ENCODE peak calls at places on chromosome 16, in five cellular contexts. V is sigmoid colon, R is stomach, D is esophagus muscularis mucosa, C is spleen. T is an unnamed sample.

GRCh38 chr16:46673320-46674013 is 15.5 kb downstream of the VPS35 start:
- DNase-seq in C (no peak), V (no peak), D (no peak), R (peak), T (no peak)

GRCh38 chr16:67396159-67396774 is 3.0 kb upstream of the TPPP3 start:
- DNase-seq in C (peak), R (peak), V (peak), D (no peak), T (peak)

GRCh38 chr16:13957197-13958078 is 37.5 kb downstream of the ERCC4 start:
- DNase-seq in D (no peak), R (peak), C (no peak), V (peak), T (no peak)

GRCh38 chr16:81786321-81786720 is 7.2 kb downstream of the PLCG2 start:
- DNase-seq in V (no peak), C (no peak), D (no peak), R (no peak), T (no peak)

GRCh38 chr16:90012978-90013745 is 6.1 kb downstream of the DBNDD1 start:
- DNase-seq in R (no peak), V (no peak), C (no peak), D (no peak), T (no peak)

GRCh38 chr16:10876799-10877341 is at the start of gene CIITA:
- DNase-seq in D (no peak), C (peak), R (peak), V (peak), T (peak)

GRCh38 chr16:68370221-68370920 is 59.6 kb downstream of the PRMT7 start:
- DNase-seq in R (no peak), D (no peak), C (no peak), V (no peak), T (no peak)

GRCh38 chr16:20181386-20181785 is 107.7 kb upstream of the GPR139 start:
- DNase-seq in R (no peak), D (no peak), C (no peak), V (no peak), T (no peak)

GRCh38 chr16:49857423-49858181 is 1.7 kb upstream of the ZNF423 start:
- DNase-seq in C (peak), V (peak), D (no peak), R (peak), T (no peak)

GRCh38 chr16:78915916-78916315 is 684.6 kb downstream of the MAF start:
- DNase-seq in D (no peak), C (no peak), R (no peak), V (no peak), T (no peak)

GRCh38 chr16:87527055-87527724 is 34.4 kb upstream of the ZCCHC14 start:
- DNase-seq in R (no peak), C (no peak), D (no peak), V (no peak), T (no peak)

GRCh38 chr16:1823821-1824220 is 2.8 kb downstream of the HAGH start:
- DNase-seq in C (no peak), D (no peak), R (peak), V (no peak), T (no peak)

GRCh38 chr16:81107506-81107905 is 11.3 kb upstream of the GCSH start:
- DNase-seq in R (no peak), C (no peak), V (no peak), D (no peak), T (no peak)

GRCh38 chr16:89189358-89190025 is 10.8 kb downstream of the SLC22A31 start:
- DNase-seq in V (no peak), R (no peak), C (no peak), D (no peak), T (no peak)

GRCh38 chr16:66289986-66290385 is 76.5 kb upstream of the CDH5 start:
- DNase-seq in R (no peak), C (no peak), V (peak), D (no peak), T (no peak)

DNA sequence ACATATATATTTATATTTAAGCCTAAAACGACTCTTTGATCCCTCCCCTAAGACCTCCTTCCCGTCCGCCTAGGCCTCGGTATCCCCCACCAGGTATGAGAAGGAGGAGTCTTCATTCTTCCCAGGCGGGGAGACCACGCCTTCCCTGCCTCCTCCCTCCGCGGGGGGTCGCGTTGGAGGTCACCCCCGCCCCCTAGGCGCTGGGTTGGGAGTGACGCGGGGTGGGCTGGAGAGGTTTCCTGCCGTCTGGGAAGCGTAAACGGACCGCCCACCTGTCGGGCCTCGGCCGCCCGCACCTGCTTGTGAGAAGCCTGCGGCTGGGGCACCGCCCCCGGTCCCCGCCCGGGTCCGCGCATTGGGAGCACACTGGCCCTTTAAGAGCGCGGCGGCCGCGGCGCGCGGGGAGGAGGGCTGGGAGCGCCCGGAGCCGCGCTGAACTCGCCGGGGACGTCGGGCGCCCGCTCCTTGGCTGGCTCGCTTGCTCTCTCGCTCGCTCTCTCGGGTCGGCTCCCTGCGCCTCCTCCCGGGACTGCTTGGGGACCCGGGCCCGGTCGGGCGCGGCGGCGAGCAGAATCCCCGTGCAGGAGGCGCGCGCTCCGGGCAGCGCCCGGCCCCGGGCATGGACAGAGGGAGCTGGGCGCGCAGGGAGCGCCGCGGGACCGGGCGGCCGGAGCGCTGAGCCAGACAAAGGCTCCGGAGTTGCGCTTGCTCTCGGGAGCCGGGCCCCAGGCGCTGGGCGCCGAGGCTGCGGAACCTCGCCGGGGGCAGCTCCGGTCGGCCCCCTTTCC is at the start of gene MMP15:
- DNase-seq in C (peak), D (no peak), V (peak), R (peak), T (peak)
- TF ChIP-seq POLR2A in C (no peak), D (no peak), V (no peak), R (peak), T (no peak)

GRCh38 chr16:30997887-30998711 is 12.3 kb downstream of the STX1B start:
- DNase-seq in C (no peak), V (no peak), D (no peak), R (no peak), T (no peak)

GRCh38 chr16:30996324-30996999 is 11.5 kb downstream of the HSD3B7 start:
- DNase-seq in R (no peak), C (no peak), V (no peak), D (no peak), T (no peak)

GRCh38 chr16:30998852-30999761 is 11.3 kb downstream of the STX1B start:
- DNase-seq in V (no peak), D (no peak), C (no peak), R (no peak), T (no peak)

GRCh38 chr16:30995927-30996323 is 10.9 kb downstream of the HSD3B7 start:
- DNase-seq in D (no peak), R (no peak), V (no peak), C (no peak), T (no peak)

DNA sequence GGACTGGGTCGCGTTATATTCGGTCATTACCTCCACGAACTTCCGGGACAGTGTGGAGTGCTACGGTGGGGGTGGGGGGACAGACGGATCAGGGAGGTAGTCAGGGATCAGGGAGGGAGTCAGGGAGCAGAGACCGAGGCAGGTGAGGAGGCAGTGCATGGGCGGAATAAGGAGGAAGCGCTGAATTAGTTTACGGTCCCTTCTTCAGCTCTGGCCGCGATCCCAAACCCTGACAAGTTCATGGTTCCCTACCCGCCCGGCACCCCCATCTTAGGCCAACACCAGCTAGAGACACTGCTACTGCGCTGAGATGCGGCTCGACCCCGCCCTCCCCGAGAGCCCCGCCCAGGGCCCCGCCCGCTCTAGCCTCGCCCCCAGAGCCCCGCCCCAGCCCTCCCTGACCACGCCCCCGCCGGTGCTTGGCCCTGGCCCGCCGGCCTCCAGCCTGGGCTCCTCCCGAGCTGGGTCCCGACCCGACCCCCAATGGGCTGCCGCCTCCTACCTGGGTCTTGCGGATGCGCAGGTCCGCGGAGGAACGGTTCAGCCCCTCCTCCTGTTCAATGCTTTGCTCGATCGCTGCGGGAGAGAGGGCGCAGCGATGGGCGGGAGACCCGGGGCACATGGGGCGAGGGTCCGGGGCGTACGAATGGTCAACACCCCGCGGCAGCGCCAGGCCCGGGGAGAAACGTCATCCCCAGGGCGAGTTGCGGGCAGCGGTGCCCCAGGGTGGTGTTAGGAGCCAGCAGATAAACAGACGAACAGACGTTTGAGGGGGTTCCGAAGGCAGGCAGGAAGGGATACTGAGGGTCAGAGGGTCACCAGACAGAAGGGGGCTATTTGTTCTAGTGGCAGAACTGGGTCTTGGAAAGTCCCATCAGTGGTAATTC is 12.2 kb downstream of the HSD3B7 start:
- DNase-seq in C (peak), V (peak), R (peak), D (peak), T (peak)
- TF ChIP-seq POLR2AphosphoS5 in C (peak), V (peak), R (no peak), D (peak), T (no peak)

GRCh38 chr16:57064995-57065394 is 27.4 kb upstream of the CPNE2 start:
- DNase-seq in D (no peak), V (no peak), C (no peak), R (no peak), T (no peak)

GRCh38 chr16:57058291-57058861 is 34.0 kb upstream of the CPNE2 start:
- DNase-seq in D (no peak), C (no peak), V (no peak), R (no peak), T (no peak)

GRCh38 chr16:57062329-57062728 is 30.1 kb upstream of the CPNE2 start:
- DNase-seq in R (no peak), C (no peak), D (no peak), V (no peak), T (no peak)

GRCh38 chr16:57061084-57061905 is 31.1 kb upstream of the CPNE2 start:
- DNase-seq in C (peak), V (peak), R (peak), D (no peak), T (no peak)

DNA sequence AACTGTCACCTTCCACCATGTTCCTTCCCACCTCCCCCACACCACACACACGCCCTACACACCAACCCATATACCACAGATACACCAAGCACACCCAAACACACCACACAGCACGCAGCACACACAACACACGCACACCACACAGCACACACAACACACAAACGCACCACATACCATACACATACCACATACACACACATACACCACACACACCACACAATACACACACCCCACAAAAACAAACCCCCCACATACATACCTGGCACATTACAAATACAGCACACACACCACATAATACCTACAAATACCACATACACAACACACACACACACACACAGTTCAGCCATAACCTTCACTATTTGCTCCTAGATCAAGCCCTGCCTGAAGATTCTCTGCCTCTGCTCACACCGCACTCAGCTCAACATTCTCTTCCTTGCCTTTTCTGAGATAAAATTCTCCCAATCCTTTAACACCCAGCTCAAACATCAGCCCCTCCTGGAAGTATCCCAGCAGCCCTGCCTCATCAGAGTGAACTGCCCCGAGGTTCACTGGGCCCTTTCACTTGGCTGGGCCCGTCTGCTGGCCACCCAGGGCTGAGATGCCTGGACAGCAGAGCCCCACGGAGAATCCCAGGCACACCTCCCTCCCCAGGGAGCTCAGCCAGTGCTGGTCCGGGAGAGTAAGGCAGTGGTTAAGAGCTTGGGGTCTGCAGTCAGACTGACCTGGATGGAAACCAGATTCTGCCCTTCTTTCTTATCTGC is 31.9 kb upstream of the CPNE2 start:
- DNase-seq in D (no peak), C (no peak), V (no peak), R (no peak), T (no peak)
- TF ChIP-seq POLR2A in D (no peak), C (no peak), V (no peak), R (no peak), T (no peak)

DNA sequence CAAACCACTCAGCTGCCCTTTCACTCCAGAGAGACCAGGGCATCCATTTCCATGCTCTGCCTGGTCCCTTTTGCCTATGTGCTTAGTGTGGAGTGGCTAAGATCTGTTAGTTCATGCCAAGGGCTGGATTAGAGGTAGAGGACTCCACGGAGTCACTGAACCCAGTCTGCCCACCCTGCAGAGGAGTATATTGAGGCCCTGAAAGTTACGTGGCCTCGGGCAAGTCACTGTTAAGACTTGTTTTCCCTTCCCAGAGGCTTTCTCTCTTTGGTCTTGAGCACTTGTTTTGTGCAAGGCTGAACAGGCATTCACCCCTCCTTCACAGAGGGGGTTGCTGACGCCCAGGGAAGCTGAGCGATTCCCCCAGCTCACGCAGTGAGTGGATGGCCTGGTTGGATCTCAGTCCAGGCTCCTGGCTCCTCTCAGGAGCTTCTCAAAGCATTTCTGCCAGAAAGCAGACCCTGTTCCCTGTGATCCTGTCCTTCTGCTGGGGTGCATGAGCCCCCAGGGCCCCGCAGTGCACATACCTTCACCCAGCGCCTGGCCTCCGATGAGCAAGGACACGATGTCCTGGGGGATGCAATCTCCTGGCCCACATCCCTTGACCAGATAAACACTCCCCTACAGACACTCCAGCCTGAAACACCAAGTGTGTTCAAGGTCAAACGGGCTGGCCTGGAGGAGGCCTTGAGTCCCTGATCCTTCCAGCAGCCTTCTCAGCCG is 153.4 kb upstream of the GSE1 start:
- DNase-seq in V (peak), C (no peak), D (no peak), R (peak), T (peak)
- TF ChIP-seq POLR2AphosphoS5 in V (peak), C (peak), D (peak), R (no peak), T (peak)

DNA sequence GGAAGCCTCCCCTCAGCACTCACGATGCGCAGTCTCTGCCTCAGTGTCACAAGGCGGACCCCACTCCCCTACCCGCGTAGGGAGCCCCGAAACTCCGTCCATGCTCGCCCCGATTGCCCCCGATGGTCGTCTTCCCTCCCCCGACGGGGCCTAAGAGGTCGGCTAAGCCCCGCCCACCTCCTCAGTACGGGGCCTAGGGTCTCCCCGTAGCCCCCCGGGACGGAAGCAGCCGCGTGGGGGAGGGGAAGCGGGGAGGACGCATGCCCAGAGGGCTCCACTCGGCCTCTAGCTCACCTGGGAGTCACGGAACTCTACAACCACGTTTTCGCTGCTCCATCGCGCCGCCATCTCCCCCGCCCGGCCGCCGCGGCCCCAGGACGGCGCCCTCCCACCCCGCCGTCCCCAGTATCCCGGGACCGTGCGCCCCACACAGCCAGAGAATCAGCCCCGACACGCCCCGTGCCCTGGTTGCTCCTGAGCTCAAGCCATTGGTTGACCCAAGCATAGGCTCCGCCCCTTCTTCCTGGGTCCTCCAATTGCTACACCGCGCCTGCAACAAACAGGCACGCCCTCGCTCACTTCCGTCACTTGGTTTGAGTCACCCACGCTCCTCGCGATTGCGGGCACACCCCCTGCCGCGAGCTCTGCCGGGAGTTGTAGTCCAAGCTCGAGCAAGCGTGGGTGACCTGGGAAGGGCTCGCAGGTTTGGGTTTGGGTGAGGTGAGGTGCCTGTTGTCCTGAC is at the start of gene WDR59:
- DNase-seq in C (peak), D (peak), R (peak), V (peak), T (peak)
- TF ChIP-seq POLR2A in C (no peak), D (no peak), R (peak), V (peak), T (no peak)

DNA sequence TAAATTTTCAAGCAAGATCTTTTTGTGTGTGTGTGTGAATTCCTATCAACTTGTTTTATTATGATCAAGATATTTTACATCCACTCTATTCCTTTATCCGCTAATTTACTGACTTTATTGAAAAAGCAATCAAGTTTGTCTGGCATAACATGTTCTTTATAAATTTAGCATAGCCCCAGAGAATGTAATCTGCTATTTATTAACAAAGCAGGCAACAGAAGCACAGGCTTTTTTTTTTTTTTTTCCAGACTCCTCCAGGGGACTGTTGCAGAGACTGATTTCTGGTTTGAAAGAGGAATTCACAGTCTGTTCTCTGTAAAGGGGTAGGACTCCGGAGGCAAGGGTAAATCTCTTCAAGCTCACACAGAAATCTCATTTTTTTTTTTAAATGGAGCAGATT is 1386.4 kb upstream of the CDH8 start:
- DNase-seq in V (no peak), C (no peak), D (no peak), R (no peak), T (no peak)
- TF ChIP-seq POLR2AphosphoS5 in V (no peak), C (no peak), D (no peak), R (no peak), T (no peak)

DNA sequence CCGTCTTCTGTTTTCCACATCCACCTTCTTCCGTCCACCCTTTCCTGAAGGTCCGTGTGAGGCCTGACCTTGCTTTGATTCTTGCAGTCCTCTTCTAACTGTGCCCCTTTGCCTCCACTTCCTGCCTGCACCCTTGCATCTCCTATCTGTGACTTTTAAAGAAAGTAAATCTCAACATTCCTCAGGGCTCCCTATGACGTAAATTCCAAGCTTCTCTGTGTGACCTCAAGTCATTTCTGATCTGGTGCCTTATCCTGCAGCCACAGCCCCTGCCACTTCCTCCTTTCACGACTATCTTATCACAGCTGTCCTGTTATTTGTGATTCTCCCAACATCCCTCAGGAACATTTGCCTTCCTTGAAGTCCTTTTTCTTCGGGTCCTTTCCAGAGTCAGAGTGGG is 520.5 kb downstream of the CDH13 start:
- DNase-seq in R (no peak), V (no peak), C (no peak), D (no peak), T (no peak)
- TF ChIP-seq POLR2A in R (no peak), V (no peak), C (no peak), D (no peak), T (no peak)

GRCh38 chr16:30185141-30185682 is 1.8 kb downstream of the CORO1A start:
- DNase-seq in V (peak), R (no peak), C (peak), D (no peak), T (no peak)
- TF ChIP-seq POLR2AphosphoS5 in V (no peak), R (no peak), C (no peak), D (no peak), T (no peak)

T was measured in breast epithelium.